ENCODE peak calls at places on chromosomes 5 and 9, in six cellular contexts. A is CD4-positive, alpha-beta memory T cell; N is spleen; I is SK-N-SH; C is fibroblast of lung; U is naive thymus-derived CD4-positive, alpha-beta T cell. O is an unnamed sample. For H3K4me1, the result is how much of the 10 kb centered on the place peaks cover.

GRCh38 chr5:169122951-169123350 is 178.0 kb downstream of the SLIT3 start:
- DNase-seq in A (no peak), N (no peak), I (no peak), C (no peak), U (no peak), O (no peak)

GRCh38 chr5:134493461-134494055 is 31.9 kb upstream of the JADE2 start:
- DNase-seq in A (no peak), N (peak), I (no peak), C (no peak), U (no peak), O (no peak)

GRCh38 chr9:128902351-128903078 is 18.3 kb upstream of the PHYHD1 start:
- DNase-seq in A (peak), N (peak), I (no peak), C (no peak), U (peak), O (no peak)

GRCh38 chr9:95875305-95876137 is at the start of gene ERCC6L2:
- DNase-seq in A (peak), N (peak), I (peak), C (peak), U (peak), O (peak)

GRCh38 chr5:140141241-140141640 is 15.5 kb downstream of the IGIP start:
- DNase-seq in A (no peak), N (no peak), I (no peak), C (peak), U (no peak), O (no peak)

GRCh38 chr5:98163796-98164493 is 609.5 kb upstream of the RGMB start:
- DNase-seq in A (no peak), N (no peak), I (peak), C (no peak), U (no peak), O (no peak)

GRCh38 chr5:177403826-177404640 is 3.6 kb upstream of the PFN3 start:
- DNase-seq in A (peak), N (peak), I (peak), C (peak), U (peak), O (peak)

GRCh38 chr5:136769900-136770684 is 404.7 kb upstream of the TRPC7 start:
- DNase-seq in A (peak), N (no peak), I (peak), C (peak), U (no peak), O (peak)

GRCh38 chr5:80054682-80055081 is 19.5 kb downstream of the THBS4 start:
- DNase-seq in A (no peak), N (no peak), I (no peak), C (no peak), U (no peak), O (no peak)

GRCh38 chr5:174305241-174305681 is 259.8 kb downstream of the NSG2 start:
- DNase-seq in A (no peak), N (no peak), I (no peak), C (no peak), U (no peak), O (no peak)
- H3K4me1 ChIP-seq in A (under half), N (under half), I (under half), C (under half), U (under half), O (under half)

DNA sequence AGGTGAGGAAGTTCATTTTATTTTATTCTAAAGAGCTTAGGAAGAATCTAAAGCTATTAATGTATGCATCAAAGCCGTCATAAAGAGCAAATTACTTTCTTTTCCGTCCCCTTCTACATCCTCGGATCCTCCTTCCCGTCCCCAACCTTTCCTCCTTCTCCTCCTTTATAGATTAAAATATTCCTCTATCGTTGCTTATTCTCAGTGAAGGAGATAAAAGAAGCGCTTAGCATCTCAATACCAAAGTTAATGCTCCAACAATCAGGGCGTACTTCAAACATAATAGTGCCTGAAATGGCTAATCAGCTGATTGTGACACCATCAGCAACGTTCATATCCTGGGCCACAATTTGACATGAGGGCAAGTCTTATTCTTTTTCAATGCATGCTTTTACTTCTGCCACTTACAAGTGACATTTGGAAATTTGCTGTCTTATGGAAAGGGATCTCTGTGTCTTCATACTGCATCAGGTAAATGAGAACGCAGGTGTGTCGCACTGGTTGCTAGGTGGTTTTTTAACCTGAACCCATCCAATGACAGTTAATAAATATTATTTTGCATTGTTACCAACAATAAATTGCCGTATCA is 975 bp downstream of the ADAMTS16 start:
- DNase-seq in A (no peak), N (no peak), I (no peak), C (no peak), U (no peak), O (no peak)
- H3K4me3 ChIP-seq in A (no peak), N (peak), I (peak), C (no peak), U (no peak), O (no peak)

GRCh38 chr5:150401076-150401375 is 11.7 kb downstream of the CD74 start:
- DNase-seq in A (no peak), N (no peak), I (peak), C (no peak), U (no peak), O (no peak)

GRCh38 chr5:150401376-150402201 is 11.1 kb downstream of the CD74 start:
- DNase-seq in A (no peak), N (no peak), I (no peak), C (no peak), U (no peak), O (no peak)

GRCh38 chr5:150402226-150402773 is 10.4 kb downstream of the CD74 start:
- DNase-seq in A (no peak), N (no peak), I (no peak), C (no peak), U (no peak), O (no peak)

GRCh38 chr5:150404121-150404990 is 8.4 kb downstream of the CD74 start:
- DNase-seq in A (no peak), N (no peak), I (no peak), C (no peak), U (no peak), O (no peak)

GRCh38 chr5:150402901-150403342 is 9.8 kb downstream of the CD74 start:
- DNase-seq in A (no peak), N (no peak), I (no peak), C (no peak), U (no peak), O (no peak)
- H3K4me1 ChIP-seq in A (under half), N (half or more), I (under half), C (under half), U (under half), O (under half)

GRCh38 chr9:79974806-79975422 is 403.1 kb downstream of the TLE4 start:
- DNase-seq in A (no peak), N (no peak), I (no peak), C (no peak), U (no peak), O (peak)
- H3K4me3 ChIP-seq in A (no peak), N (no peak), I (no peak), C (no peak), U (no peak), O (peak)

GRCh38 chr5:95730011-95730700 is 980 bp upstream of the RHOBTB3 start:
- DNase-seq in A (no peak), N (no peak), I (no peak), C (no peak), U (no peak), O (no peak)
- H3K4me1 ChIP-seq in A (under half), N (under half), I (under half), C (under half), U (under half), O (under half)

DNA sequence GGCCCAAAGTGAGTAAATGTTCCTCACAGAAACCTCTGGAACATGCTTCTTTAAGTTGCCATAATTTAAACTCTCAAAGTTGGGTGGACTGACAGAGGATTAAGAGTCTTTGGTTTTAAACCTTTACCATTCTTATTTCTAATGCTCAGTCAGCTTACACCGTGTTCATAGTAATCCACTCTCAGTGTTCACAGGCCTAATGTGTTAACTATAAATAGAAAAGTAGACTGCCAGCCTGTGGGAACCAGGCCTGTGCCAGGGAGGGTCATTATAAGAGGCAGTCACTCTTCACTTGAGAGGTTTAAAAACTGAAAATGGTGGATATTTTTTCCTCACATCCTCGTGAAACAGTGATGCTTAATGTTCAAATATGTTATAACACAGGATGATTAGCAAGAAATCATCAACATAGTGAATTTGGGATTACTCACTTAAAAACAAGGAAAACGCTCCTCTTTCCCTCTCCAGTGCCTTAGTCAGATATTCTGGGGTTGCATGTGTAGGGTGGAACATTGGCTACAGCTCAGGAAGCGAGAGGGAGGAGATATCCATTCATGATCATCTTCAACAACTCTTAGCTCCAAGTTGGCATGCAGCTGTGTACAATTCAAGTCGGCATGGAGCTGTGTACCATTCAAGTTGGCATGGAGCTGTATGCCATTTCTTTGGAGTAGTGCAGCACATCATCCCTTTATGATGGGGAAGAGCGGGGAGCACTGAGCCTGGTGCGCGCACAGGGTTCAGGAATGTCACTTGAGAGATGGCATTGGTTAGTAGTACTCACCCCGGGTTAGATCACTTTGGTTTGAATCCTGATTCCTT is 65.8 kb downstream of the KIAA1958 start:
- DNase-seq in A (no peak), N (no peak), I (no peak), C (no peak), U (no peak), O (no peak)
- H3K4me3 ChIP-seq in A (no peak), N (no peak), I (no peak), C (no peak), U (no peak), O (no peak)

GRCh38 chr9:136539427-136540412 is 6.1 kb downstream of the NOTCH1 start:
- DNase-seq in A (peak), N (peak), I (no peak), C (peak), U (peak), O (no peak)

GRCh38 chr9:136542246-136543041 is 3.4 kb downstream of the NOTCH1 start:
- DNase-seq in A (no peak), N (no peak), I (no peak), C (no peak), U (no peak), O (no peak)

GRCh38 chr9:136543280-136543679 is 2.6 kb downstream of the NOTCH1 start:
- DNase-seq in A (no peak), N (no peak), I (no peak), C (no peak), U (peak), O (no peak)

GRCh38 chr9:136541709-136542108 is 4.1 kb downstream of the NOTCH1 start:
- DNase-seq in A (no peak), N (no peak), I (no peak), C (no peak), U (no peak), O (no peak)

DNA sequence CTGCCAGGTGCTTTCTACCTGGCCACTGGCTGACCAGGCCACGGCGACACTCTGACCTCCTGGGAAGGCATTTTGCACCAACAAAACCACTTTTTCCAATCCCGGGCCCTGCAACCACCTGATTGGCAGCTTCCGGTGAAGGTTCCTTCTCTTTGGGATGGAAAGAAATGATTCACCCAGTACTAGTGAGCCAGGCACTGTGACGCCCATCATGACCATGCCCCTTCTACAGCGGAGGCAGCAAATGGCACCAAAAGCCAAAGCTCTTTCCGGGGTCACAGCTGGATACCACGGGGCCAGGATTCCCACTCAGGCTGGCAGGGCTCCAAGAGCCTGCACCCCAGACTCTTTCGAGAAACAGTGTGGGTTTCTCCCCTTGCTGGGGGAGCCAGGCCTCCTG is 4.7 kb downstream of the NOTCH1 start:
- DNase-seq in A (no peak), N (no peak), I (no peak), C (no peak), U (no peak), O (no peak)
- H3K4me1 ChIP-seq in A (half or more), N (half or more), I (under half), C (under half), U (half or more), O (under half)

O was measured in SJCRH30.